ENCODE peak calls at places on chromosomes 13 and 19, in six cellular contexts. Q is suprapubic skin, O is tibial nerve, L is IMR-90, R is A549, D is heart left ventricle. I is an unnamed sample.

GRCh38 chr13:34506796-34507195 is 435.3 kb upstream of the NBEA start:
- DNase-seq in Q (no peak), O (no peak), D (no peak), L (no peak), R (no peak), I (no peak)

GRCh38 chr13:78875792-78876580 is 217.0 kb upstream of the OBI1 start:
- DNase-seq in D (no peak), R (no peak), Q (no peak), O (no peak), L (no peak), I (no peak)

GRCh38 chr19:6765738-6766356 is 1.4 kb downstream of the SH2D3A start:
- DNase-seq in O (no peak), Q (peak), R (no peak), D (no peak), L (no peak), I (no peak)

GRCh38 chr13:114282143-114282685 is 813 bp downstream of the UPF3A start:
- DNase-seq in Q (peak), O (no peak), D (peak), R (no peak), L (peak), I (peak)

GRCh38 chr19:12611361-12611699 is 610 bp downstream of the ZNF791 start:
- DNase-seq in L (peak), R (peak), O (peak), D (peak), Q (peak), I (peak)

GRCh38 chr13:45104294-45104693 is 16.0 kb upstream of the GTF2F2 start:
- DNase-seq in D (no peak), R (no peak), Q (no peak), L (no peak), O (no peak), I (no peak)

GRCh38 chr13:98541211-98541610 is 35.7 kb downstream of the STK24 start:
- DNase-seq in L (no peak), Q (no peak), O (no peak), R (no peak), D (no peak), I (no peak)

GRCh38 chr13:113065406-113066141 is 40.0 kb upstream of the F7 start:
- DNase-seq in R (no peak), L (peak), D (peak), Q (no peak), O (no peak), I (no peak)

GRCh38 chr13:30371649-30372265 is 50.5 kb upstream of the UBE2L5 start:
- DNase-seq in Q (no peak), D (no peak), L (peak), R (no peak), O (no peak), I (peak)

GRCh38 chr13:24222756-24223155 is 62.2 kb downstream of the SPATA13 start:
- DNase-seq in L (no peak), O (no peak), R (no peak), Q (no peak), D (no peak), I (no peak)

GRCh38 chr13:98025480-98026025 is 72.1 kb downstream of the IPO5 start:
- DNase-seq in R (no peak), D (no peak), L (peak), O (no peak), Q (no peak), I (no peak)

GRCh38 chr13:23547000-23547590 is 23.1 kb upstream of the TNFRSF19 start:
- DNase-seq in R (no peak), L (peak), O (peak), D (peak), Q (no peak), I (no peak)

GRCh38 chr13:101360525-101360924 is 55.8 kb downstream of the NALCN start:
- DNase-seq in D (no peak), R (no peak), L (no peak), Q (no peak), O (no peak), I (no peak)

GRCh38 chr13:103263448-103263847 is 197.2 kb upstream of the SLC10A2 start:
- DNase-seq in D (no peak), O (no peak), R (no peak), L (no peak), Q (no peak), I (no peak)
- TF ChIP-seq POLR2A in D (no peak), O (no peak), R (no peak), L (no peak), Q (no peak), I (no peak)

DNA sequence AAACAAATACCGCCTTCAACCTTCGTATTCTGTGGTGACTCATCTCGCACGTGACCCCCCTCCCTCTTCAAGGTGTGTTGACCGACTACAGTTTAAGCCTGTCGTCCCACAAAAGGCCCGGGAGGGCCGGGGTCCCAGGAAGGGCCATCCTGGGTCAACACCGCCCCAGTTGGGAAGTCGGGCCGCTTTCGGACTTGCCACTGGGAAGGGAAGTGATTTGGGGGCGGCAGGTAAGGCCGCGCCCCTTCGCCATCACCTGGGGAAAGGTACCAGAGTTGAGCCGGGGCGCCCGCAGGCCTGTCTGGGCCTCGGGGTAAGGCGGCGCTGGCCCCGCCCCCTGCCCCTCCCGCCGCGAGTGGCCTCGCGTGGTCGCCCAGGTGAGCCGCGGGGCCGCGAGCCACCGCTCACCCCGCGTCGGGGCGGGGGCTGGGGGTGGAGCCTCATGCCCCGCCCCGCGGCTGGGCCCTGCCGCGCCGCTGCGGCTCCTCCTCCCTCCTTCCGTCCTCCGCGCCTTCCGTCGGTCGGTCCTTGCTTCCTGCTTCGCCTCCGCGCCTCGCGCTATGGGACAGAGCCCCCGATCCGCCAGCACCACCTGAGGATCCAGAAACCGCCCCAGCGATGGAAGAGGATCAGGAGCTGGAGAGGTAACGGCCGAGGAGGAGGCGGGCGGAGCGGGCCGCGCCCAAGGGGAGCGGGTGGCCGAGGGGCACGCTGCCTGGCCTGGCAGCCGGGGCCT is at the start of gene POLR1D:
- DNase-seq in L (peak), R (peak), O (peak), D (peak), Q (peak), I (peak)
- TF ChIP-seq POLR2A in L (peak), R (peak), O (peak), D (no peak), Q (no peak), I (peak)

GRCh38 chr19:18571564-18572344 is at the start of gene UBA52:
- DNase-seq in Q (peak), D (peak), R (peak), L (peak), O (peak), I (peak)
- TF ChIP-seq POLR2A in Q (peak), D (peak), R (peak), L (peak), O (peak), I (peak)

DNA sequence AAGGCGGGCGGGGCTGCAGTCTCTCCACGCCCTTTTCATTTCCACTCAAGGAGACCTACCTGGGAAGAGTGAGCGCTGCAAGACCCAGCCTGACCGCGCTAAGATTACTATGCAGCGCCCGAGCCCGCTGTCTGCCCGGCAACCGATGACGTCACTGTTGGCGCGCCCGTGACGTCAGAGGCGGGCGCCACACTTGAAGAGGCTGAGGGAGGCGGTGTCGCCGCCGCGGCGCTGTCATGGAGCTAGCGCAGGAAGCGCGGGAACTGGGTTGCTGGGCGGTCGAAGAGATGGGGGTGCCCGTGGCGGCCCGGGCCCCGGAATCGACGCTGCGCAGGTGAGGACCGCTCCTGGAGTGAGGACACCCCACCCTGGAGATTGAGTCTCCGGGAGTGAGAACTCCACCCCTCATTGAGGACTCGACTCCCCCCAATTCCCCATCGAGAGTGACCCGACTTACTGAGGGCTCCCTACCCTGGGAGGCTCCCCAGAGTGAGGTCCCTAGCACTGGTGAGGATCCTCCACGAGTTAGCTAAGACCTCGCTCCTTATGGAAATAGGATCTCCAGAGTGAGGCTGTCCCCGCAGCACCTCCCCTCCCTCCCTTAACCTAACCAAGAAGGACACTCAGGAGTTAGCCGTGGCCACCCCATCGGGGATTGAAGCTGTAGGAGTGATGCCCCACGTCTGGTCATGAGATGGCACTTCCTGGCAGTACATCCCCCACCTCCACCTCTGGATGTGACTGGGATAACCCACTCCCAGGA is at the start of gene HAUS5:
- DNase-seq in R (peak), L (peak), Q (peak), D (peak), O (peak), I (peak)
- TF ChIP-seq POLR2A in R (peak), L (no peak), Q (no peak), D (no peak), O (no peak), I (peak)

DNA sequence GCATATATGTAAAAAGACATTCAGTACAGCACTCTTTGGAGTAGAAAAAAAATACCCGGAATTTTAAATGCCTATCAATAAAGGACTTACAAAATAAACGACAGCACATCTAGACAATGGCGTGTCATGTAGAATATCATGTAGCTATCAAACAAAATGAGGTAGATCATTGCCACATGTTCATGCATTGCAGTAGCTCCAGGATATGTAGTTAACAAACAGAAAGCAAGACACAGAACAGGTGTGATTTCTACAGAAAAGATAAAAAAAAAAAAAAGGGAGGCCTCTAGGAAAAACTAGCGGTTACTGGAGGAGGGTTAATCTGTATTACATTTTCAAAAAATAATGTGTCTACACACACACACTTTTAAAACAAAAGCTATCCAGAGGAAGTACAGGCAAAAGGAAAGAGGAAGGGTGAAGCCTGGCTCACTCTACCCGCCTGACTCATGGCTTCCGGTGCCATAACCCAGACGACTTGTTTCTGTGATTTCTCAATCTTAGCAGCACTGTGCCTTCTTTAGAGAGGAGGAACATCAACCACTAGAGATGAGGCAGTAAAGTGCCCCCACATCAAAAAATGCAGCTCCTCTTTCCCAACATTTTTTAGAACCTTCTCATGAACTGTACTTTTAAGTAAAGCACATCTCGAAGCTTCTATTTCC is 6.9 kb downstream of the KCTD12 start:
- DNase-seq in O (no peak), D (peak), R (no peak), L (peak), Q (peak), I (peak)
- TF ChIP-seq POLR2A in O (peak), D (no peak), R (no peak), L (no peak), Q (no peak), I (no peak)

DNA sequence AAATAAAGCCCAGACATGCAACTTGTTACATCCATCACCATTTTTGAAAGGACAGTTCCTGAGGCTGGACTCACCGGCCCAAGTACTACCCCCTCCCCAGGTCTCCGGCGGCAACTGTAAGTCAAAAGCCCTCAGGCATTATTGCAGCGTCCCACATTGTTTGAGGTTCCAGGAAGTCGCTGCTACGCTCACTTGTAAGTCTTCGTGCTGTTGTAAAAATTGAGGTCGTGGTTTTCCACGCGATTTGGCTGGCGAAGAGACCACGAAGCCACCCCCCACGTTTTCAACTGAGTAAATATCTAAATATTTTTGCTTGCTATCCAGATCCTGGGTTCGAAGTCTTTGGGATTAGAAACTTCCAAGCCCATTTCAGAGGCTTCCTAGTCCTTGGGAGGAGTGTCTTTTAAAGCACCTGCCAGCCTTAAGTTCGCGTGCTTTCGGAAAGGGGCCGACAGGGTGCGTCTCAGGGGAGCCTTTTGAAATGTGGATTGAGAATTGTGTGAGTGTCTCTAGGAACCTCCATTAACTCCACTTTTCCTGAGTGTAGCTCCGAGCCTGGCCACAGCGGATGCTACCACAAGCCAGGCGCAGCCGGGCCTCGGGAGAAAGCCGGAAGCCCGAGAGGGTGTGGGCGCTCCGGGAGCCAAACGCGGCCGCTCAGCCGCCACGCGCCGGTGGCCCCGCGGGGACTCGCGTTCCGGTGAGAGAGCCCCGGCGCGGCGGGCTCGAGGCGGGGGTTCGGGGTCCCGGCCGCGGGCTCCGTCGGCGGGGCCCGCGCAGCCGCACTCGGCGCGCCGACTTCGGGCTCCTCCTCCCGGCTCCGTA is at the start of gene FNDC3A:
- DNase-seq in L (peak), O (no peak), Q (peak), D (peak), R (peak), I (peak)
- TF ChIP-seq POLR2A in L (no peak), O (peak), Q (no peak), D (no peak), R (no peak), I (no peak)

DNA sequence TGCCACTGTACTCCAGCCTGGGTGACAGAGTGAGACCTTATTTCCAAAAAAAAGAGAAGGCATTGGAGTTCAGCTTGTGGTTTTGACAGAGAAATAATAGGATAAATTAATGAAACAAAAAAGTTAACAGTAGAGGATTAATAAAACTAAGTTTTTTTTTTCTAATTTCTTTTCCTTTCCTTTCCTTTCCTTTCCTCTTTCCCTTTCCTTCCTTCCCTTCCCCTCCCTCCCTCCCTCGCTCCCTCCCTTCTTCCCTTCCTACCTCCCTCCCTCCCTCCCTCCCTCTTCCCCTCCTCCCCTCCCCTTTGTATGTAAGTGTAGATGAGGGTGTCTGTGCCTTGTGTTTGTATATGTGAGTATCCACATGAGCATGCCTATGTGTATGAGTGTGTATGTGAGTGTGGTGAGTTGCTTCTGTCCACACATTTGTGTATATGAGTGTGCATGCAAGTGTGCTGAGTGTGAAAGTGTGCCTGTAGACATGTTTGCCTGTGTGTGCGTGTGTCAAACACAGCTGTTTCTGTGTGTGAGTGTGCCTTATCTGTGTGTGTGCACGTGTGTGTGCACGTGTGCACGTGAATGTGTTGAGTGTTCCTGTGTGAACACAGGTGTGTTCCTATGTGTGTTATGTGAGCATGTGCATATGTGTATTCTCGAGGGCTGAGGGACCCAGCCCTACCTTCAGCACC is 12.5 kb upstream of the MZF1 start:
- DNase-seq in R (no peak), Q (no peak), D (no peak), L (peak), O (no peak), I (no peak)
- TF ChIP-seq POLR2A in R (no peak), Q (no peak), D (no peak), L (no peak), O (no peak), I (no peak)

I was measured in H54.